ENCODE peak calls at places on chromosome 19, in five cellular contexts. N, Q, B, T and J are unnamed samples. For H3K9me3, the result is how much of the 10 kb centered on the place peaks cover.

GRCh38 chr19:17981611-17982010 is 14.7 kb downstream of the KCNN1 start:
- DNase-seq in N (no peak), Q (no peak), B (no peak), T (no peak), J (no peak)

GRCh38 chr19:12331211-12331941 is 2.1 kb downstream of the ZNF563 start:
- DNase-seq in N (no peak), Q (peak), B (no peak), T (no peak), J (no peak)

GRCh38 chr19:3115916-3116602 is 19.8 kb upstream of the GNA15 start:
- DNase-seq in N (no peak), Q (no peak), B (no peak), T (no peak), J (no peak)

GRCh38 chr19:12939292-12939606 is 840 bp downstream of the CALR start:
- DNase-seq in N (no peak), Q (peak), B (no peak), T (peak), J (no peak)

GRCh38 chr19:3708207-3708931 is at the start of gene TJP3:
- DNase-seq in N (no peak), Q (no peak), B (no peak), T (peak), J (no peak)

GRCh38 chr19:12783849-12784393 is 7.4 kb upstream of the JUNB start:
- DNase-seq in N (no peak), Q (no peak), B (peak), T (no peak), J (no peak)

GRCh38 chr19:44925114-44925891 is 10.9 kb downstream of the APOC1 start:
- DNase-seq in N (no peak), Q (peak), B (peak), T (no peak), J (no peak)

GRCh38 chr19:18519962-18520847 is 1.7 kb downstream of the ELL start:
- DNase-seq in N (peak), Q (peak), B (peak), T (peak), J (peak)

GRCh38 chr19:31383553-31383952 is 34.3 kb upstream of the TSHZ3 start:
- DNase-seq in N (no peak), Q (no peak), B (no peak), T (no peak), J (no peak)

GRCh38 chr19:35144600-35145436 is 1.8 kb downstream of the FXYD7 start:
- DNase-seq in N (peak), Q (peak), B (no peak), T (no peak), J (no peak)

GRCh38 chr19:35223856-35224505 is 4.6 kb downstream of the FAM187B start:
- DNase-seq in N (no peak), Q (no peak), B (no peak), T (no peak), J (no peak)

GRCh38 chr19:17872251-17873001 is 681 bp downstream of the SLC5A5 start:
- DNase-seq in N (no peak), Q (peak), B (no peak), T (no peak), J (no peak)

GRCh38 chr19:21463449-21464105 is 41.8 kb upstream of the ZNF429 start:
- DNase-seq in N (peak), Q (peak), B (no peak), T (peak), J (no peak)

GRCh38 chr19:27746691-27747380 is 1466.1 kb downstream of the UQCRFS1 start:
- DNase-seq in N (peak), Q (no peak), B (peak), T (peak), J (no peak)

GRCh38 chr19:43460362-43461016 is 4.9 kb downstream of the LYPD3 start:
- DNase-seq in N (no peak), Q (no peak), B (no peak), T (no peak), J (no peak)

GRCh38 chr19:48292798-48293197 is 22.9 kb downstream of the ZNF114 start:
- DNase-seq in N (no peak), Q (no peak), B (no peak), T (peak), J (no peak)

GRCh38 chr19:12163841-12164240 is 945 bp downstream of the ZNF136 start:
- DNase-seq in N (peak), Q (no peak), B (no peak), T (no peak), J (no peak)

GRCh38 chr19:44677019-44677809 is 5.9 kb downstream of the CEACAM19 start:
- DNase-seq in N (peak), Q (no peak), B (no peak), T (peak), J (no peak)

GRCh38 chr19:51501594-51502263 is at the start of gene SIGLEC12:
- DNase-seq in N (no peak), Q (peak), B (peak), T (no peak), J (no peak)

GRCh38 chr19:42207767-42208259 is 9.7 kb downstream of the DEDD2 start:
- DNase-seq in N (peak), Q (no peak), B (no peak), T (peak), J (peak)

GRCh38 chr19:13681509-13681908 is 82.8 kb upstream of the MRI1 start:
- DNase-seq in N (no peak), Q (no peak), B (no peak), T (peak), J (no peak)

GRCh38 chr19:40674291-40674690 is 16.2 kb downstream of the NUMBL start:
- DNase-seq in N (no peak), Q (no peak), B (no peak), T (no peak), J (no peak)

GRCh38 chr19:17726914-17727773 is 7.9 kb downstream of the MAP1S start:
- DNase-seq in N (no peak), Q (no peak), B (no peak), T (no peak), J (no peak)

GRCh38 chr19:10855879-10856522 is 7.8 kb downstream of the C19orf38 start:
- DNase-seq in N (no peak), Q (no peak), B (no peak), T (no peak), J (no peak)

GRCh38 chr19:11160119-11160768 is 4.7 kb upstream of the SPC24 start:
- DNase-seq in N (peak), Q (no peak), B (no peak), T (peak), J (no peak)

GRCh38 chr19:19101540-19101939 is 36.7 kb downstream of the TMEM161A start:
- DNase-seq in N (peak), Q (no peak), B (no peak), T (no peak), J (no peak)

GRCh38 chr19:4057913-4058695 is 8.6 kb downstream of the ZBTB7A start:
- DNase-seq in N (peak), Q (no peak), B (peak), T (peak), J (peak)

GRCh38 chr19:45125975-45126493 is 33.1 kb downstream of the PPP1R37 start:
- DNase-seq in N (peak), Q (peak), B (no peak), T (no peak), J (peak)

GRCh38 chr19:1261512-1261862 is 7.6 kb upstream of the CIRBP start:
- DNase-seq in N (no peak), Q (no peak), B (no peak), T (no peak), J (no peak)

GRCh38 chr19:2661615-2662014 is 40.9 kb downstream of the GNG7 start:
- DNase-seq in N (no peak), Q (no peak), B (no peak), T (no peak), J (no peak)

GRCh38 chr19:1290699-1291651 is 5.3 kb downstream of the EFNA2 start:
- DNase-seq in N (no peak), Q (no peak), B (no peak), T (no peak), J (no peak)

GRCh38 chr19:30539981-30540380 is 167.8 kb downstream of the ZNF536 start:
- DNase-seq in N (no peak), Q (no peak), B (no peak), T (no peak), J (no peak)

GRCh38 chr19:19873381-19873780 is 7.7 kb downstream of the ZNF253 start:
- DNase-seq in N (no peak), Q (no peak), B (no peak), T (peak), J (no peak)

GRCh38 chr19:50513746-50514345 is at the start of gene ASPDH:
- DNase-seq in N (no peak), Q (no peak), B (no peak), T (no peak), J (no peak)

GRCh38 chr19:47608908-47609879 is at the start of gene BICRA:
- DNase-seq in N (peak), Q (peak), B (peak), T (peak), J (peak)

GRCh38 chr19:42184401-42184861 is 33.0 kb downstream of the DEDD2 start:
- DNase-seq in N (peak), Q (peak), B (peak), T (peak), J (peak)

GRCh38 chr19:51807111-51807701 is 12.2 kb downstream of the FPR3 start:
- DNase-seq in N (peak), Q (no peak), B (no peak), T (no peak), J (no peak)

DNA sequence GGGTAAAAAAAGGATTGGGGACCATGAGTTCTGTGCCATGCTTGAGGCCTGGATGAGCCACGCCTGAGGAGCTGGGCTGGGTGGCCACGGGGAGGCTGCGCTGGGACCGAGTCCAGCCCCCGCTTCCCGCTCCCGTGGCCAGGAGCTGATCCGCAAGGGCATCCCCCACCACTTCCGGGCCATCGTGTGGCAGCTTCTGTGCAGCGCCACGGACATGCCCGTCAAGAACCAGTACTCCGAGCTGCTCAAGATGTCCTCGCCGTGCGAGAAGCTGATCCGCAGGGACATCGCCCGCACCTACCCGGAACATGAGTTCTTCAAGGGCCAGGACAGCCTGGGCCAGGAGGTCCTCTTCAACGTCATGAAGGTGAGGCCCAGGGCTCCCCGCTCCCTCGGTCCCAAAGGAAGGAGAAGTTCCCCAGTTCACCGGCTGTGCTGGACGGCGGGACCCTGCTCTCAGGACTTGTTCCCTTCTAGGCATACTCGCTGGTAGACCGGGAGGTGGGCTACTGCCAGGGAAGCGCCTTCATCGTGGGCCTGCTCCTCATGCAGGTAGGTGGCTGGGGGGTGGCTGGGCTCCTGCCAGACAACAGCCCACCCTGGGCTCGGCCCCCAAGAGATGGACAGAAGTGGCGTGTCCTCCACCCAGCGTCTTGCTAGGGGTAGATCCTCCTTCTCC is 18.9 kb downstream of the EVI5L start:
- DNase-seq in N (no peak), Q (no peak), B (no peak), T (no peak), J (no peak)
- H3K27ac ChIP-seq in N (no peak), Q (no peak), B (no peak), T (no peak), J (no peak)

DNA sequence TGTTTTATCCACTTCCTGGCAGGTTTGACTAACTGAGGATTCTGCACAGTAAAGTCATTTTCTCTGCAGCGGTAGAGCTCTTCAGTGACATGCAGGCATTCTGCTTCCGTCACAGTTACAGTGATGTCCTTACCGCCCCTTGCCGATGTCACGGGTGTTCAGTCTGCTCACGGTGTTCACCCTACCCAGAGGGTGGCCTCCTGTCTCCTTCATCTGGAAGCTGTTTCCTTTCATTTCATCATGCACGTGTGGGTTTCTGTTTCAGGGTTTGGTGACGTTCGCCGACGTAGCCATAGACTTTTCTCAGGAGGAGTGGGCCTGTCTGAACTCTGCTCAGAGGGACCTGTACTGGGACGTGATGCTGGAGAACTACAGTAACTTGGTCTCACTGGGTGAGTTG is 33.4 kb downstream of the ZNF331 start:
- DNase-seq in N (no peak), Q (no peak), B (no peak), T (no peak), J (no peak)
- H3K9me3 ChIP-seq in N (under half), Q (under half), B (under half), T (under half), J (under half)

DNA sequence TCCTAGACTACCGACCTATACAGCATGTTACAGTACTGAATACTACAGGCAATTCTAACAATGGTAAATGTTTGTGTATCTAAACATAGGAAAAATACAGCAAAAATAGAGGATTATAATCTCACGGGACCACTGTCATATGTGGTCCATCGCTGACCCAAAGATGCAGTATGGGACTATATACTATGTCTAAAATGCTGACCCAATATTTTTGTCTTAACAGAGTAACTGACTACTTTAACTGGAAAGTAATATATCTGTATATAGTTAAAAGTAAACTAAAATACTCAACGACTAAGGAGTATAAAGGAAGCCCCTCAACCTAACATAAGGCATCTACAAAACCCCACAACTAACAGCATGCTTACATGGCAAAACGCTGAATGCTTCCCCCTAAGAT is 4.4 kb upstream of the TMEM86B start:
- DNase-seq in N (no peak), Q (no peak), B (no peak), T (no peak), J (no peak)
- TF ChIP-seq CTCF in N (no peak), Q (no peak), B (no peak), T (no peak), J (no peak)

GRCh38 chr19:5694167-5694951 is 4.3 kb downstream of the RPL36 start:
- DNase-seq in N (no peak), Q (no peak), B (no peak), T (no peak), J (no peak)
- H3K27ac ChIP-seq in N (no peak), Q (no peak), B (no peak), T (no peak), J (no peak)

DNA sequence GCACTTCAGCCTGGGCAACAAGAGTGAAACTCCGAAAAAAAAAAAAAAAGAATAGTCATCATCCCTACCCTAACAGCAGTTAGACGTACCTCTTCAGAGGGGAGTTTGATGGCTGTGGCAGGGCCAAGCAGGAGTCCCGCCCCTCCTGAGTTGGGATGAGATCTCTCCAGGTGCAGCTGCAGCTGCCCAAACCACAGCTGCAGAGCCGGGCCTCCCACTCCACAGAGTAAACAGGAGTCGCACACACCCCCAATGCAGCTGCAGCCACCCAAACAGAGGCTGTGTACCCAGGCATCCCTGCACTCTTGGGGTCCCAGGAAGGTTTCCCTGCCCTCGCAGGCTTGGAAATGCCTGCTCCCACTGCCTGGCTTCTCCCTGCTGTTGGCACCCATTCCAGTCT is 17.4 kb upstream of the MLLT1 start:
- DNase-seq in N (no peak), Q (no peak), B (no peak), T (no peak), J (no peak)
- H3K9me3 ChIP-seq in N (under half), Q (under half), B (under half), T (under half), J (under half)

GRCh38 chr19:8458380-8458779 is 13.6 kb downstream of the HNRNPM start:
- DNase-seq in N (no peak), Q (no peak), B (no peak), T (no peak), J (no peak)
- TF ChIP-seq CTCF in N (no peak), Q (no peak), B (no peak), T (no peak), J (no peak)

GRCh38 chr19:16104722-16105121 is 7.0 kb upstream of the RAB8A start:
- DNase-seq in N (no peak), Q (no peak), B (no peak), T (no peak), J (no peak)

GRCh38 chr19:16111160-16111908 is at the start of gene RAB8A:
- DNase-seq in N (peak), Q (peak), B (peak), T (peak), J (peak)

GRCh38 chr19:16100524-16100923 is 11.2 kb upstream of the RAB8A start:
- DNase-seq in N (no peak), Q (no peak), B (no peak), T (no peak), J (no peak)

GRCh38 chr19:16106121-16106520 is 5.6 kb upstream of the RAB8A start:
- DNase-seq in N (peak), Q (no peak), B (no peak), T (peak), J (no peak)
- H3K27ac ChIP-seq in N (no peak), Q (no peak), B (no peak), T (no peak), J (no peak)

DNA sequence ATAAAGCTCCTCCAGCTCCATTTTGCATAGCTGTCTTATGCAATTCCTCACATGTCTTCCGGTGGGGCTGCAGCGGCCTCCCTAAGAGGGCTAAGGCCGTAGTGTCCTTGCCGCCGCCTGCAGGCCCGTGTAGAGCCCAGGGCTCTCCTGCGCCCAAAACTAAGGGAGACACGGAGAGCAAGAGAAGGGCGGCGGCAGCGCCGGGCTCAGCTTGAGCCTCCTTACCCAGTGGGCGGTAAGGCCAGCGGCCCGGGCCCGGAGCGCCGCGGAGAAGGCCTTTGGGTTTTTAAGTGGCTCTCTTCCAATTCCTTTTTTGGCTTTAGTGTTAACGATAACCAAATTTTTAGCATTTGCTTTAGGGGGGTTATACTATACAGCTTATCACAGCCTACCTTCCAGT is 30.1 kb downstream of the ZNF677 start:
- DNase-seq in N (no peak), Q (no peak), B (no peak), T (no peak), J (no peak)
- H3K9me3 ChIP-seq in N (under half), Q (under half), B (half or more), T (under half), J (half or more)

GRCh38 chr19:7783991-7784421 is 21.0 kb downstream of the CLEC4M start:
- DNase-seq in N (no peak), Q (no peak), B (no peak), T (no peak), J (peak)
- TF ChIP-seq CTCF in N (no peak), Q (no peak), B (no peak), T (no peak), J (no peak)

GRCh38 chr19:38308006-38308766 is 4.1 kb downstream of the C19orf33 start:
- DNase-seq in N (no peak), Q (no peak), B (no peak), T (no peak), J (no peak)
- H3K27ac ChIP-seq in N (no peak), Q (no peak), B (no peak), T (no peak), J (no peak)